ENCODE peak calls at places on chromosomes 4 and X, in five cellular contexts. Y is colonic mucosa, P is fibroblast of pulmonary artery, W is IMR-90, A is upper lobe of left lung. X is an unnamed sample.

GRCh38 chr4:101155368-101155767 is 192.0 kb downstream of the PPP3CA start:
- DNase-seq in Y (no peak), P (peak; percentile 40), W (peak; percentile 75), A (no peak), X (peak; percentile 40)

GRCh38 chrX:18558799-18559198 is 113.1 kb downstream of the RS1 start:
- DNase-seq in Y (no peak), P (no peak), W (no peak), A (no peak), X (no peak)

GRCh38 chrX:27085346-27085745 is 377.8 kb downstream of the PPP4R3C start:
- DNase-seq in Y (no peak), P (no peak), W (no peak), A (no peak), X (no peak)

GRCh38 chr4:79397951-79398350 is 10.1 kb downstream of the GK2 start:
- DNase-seq in Y (no peak), P (no peak), W (no peak), A (no peak), X (no peak)

GRCh38 chr4:68267433-68267944 is 22.0 kb upstream of the TMPRSS11B start:
- DNase-seq in Y (no peak), P (peak; percentile 67), W (peak; percentile 56), A (no peak), X (peak; percentile 1)

GRCh38 chr4:105707783-105708182 is 706 bp downstream of the INTS12 start:
- DNase-seq in Y (no peak), P (no peak), W (no peak), A (no peak), X (no peak)

GRCh38 chr4:115234405-115235093 is 121.1 kb upstream of the NDST4 start:
- DNase-seq in Y (no peak), P (no peak), W (no peak), A (no peak), X (no peak)

GRCh38 chr4:4227510-4228355 is 1.0 kb upstream of the OTOP1 start:
- DNase-seq in Y (no peak), P (no peak), W (no peak), A (no peak), X (no peak)

GRCh38 chrX:130060122-130061069 is 49.9 kb downstream of the ELF4 start:
- DNase-seq in Y (peak; percentile 86), P (peak; percentile 59), W (peak; percentile 37), A (peak; percentile 77), X (peak; percentile 53)

GRCh38 chr4:22427676-22428075 is 88.2 kb downstream of the ADGRA3 start:
- DNase-seq in Y (no peak), P (no peak), W (no peak), A (no peak), X (no peak)

GRCh38 chrX:118637997-118638396 is 89.4 kb upstream of the IL13RA1 start:
- DNase-seq in Y (no peak), P (peak; percentile 26), W (peak; percentile 3), A (no peak), X (no peak)

GRCh38 chr4:32775049-32775448 is 2054.9 kb downstream of the PCDH7 start:
- DNase-seq in Y (no peak), P (peak; percentile 48), W (no peak), A (no peak), X (no peak)

GRCh38 chrX:41148553-41148952 is 63.3 kb downstream of the USP9X start:
- DNase-seq in Y (no peak), P (peak; percentile 61), W (peak; percentile 84), A (no peak), X (peak; percentile 15)

GRCh38 chr4:17817027-17817426 is 6.2 kb downstream of the NCAPG start:
- DNase-seq in Y (no peak), P (peak; percentile 89), W (peak; percentile 78), A (no peak), X (peak; percentile 87)

GRCh38 chr4:137278431-137278830 is 253.9 kb downstream of the PCDH18 start:
- DNase-seq in Y (no peak), P (no peak), W (no peak), A (no peak), X (no peak)

GRCh38 chr4:56752985-56753384 is 68.5 kb downstream of the SPINK2 start:
- DNase-seq in Y (peak; percentile 62), P (no peak), W (no peak), A (no peak), X (no peak)

GRCh38 chr4:35934370-35934981 is 309.8 kb downstream of the ARAP2 start:
- DNase-seq in Y (no peak), P (peak; percentile 44), W (peak; percentile 1), A (no peak), X (peak; percentile 8)

GRCh38 chrX:38277136-38277535 is 50.2 kb downstream of the RPGR start:
- DNase-seq in Y (no peak), P (no peak), W (peak; percentile 4), A (no peak), X (no peak)

GRCh38 chrX:13778916-13779315 is 38.0 kb downstream of the GPM6B start:
- DNase-seq in Y (no peak), P (peak; percentile 37), W (peak; percentile 74), A (no peak), X (peak; percentile 42)

GRCh38 chr4:129282293-129282692 is 186.3 kb downstream of the C4orf33 start:
- DNase-seq in Y (no peak), P (no peak), W (no peak), A (no peak), X (no peak)

GRCh38 chrX:46649421-46650260 is 76.1 kb downstream of the CHST7 start:
- DNase-seq in Y (no peak), P (peak; percentile 52), W (peak; percentile 19), A (peak; percentile 60), X (peak; percentile 40)

GRCh38 chrX:29652484-29652883 is 562.9 kb upstream of the MAGEB2 start:
- DNase-seq in Y (no peak), P (peak; percentile 70), W (peak; percentile 82), A (no peak), X (peak; percentile 72)

GRCh38 chr4:71570492-71570891 is 213.4 kb downstream of the GC start:
- DNase-seq in Y (no peak), P (peak; percentile 65), W (peak; percentile 17), A (no peak), X (no peak)

GRCh38 chrX:120446503-120446902 is 22.6 kb downstream of the LAMP2 start:
- DNase-seq in Y (no peak), P (peak; percentile 73), W (peak; percentile 59), A (no peak), X (peak; percentile 65)

GRCh38 chr4:75530556-75531322 is 16.5 kb downstream of the THAP6 start:
- DNase-seq in Y (no peak), P (no peak), W (no peak), A (no peak), X (no peak)

GRCh38 chrX:2928127-2928582 is 984 bp downstream of the ARSD start:
- DNase-seq in Y (peak; percentile 69), P (no peak), W (peak; percentile 47), A (peak; percentile 65), X (no peak)

GRCh38 chr4:185933078-185933581 is 121.1 kb upstream of the SORBS2 start:
- DNase-seq in Y (no peak), P (peak; percentile 54), W (peak; percentile 10), A (no peak), X (peak; percentile 68)

GRCh38 chr4:1039493-1040343 is 28.3 kb downstream of the FGFRL1 start:
- DNase-seq in Y (no peak), P (peak; percentile 39), W (peak; percentile 32), A (no peak), X (peak; percentile 40)

GRCh38 chr4:171846232-171846631 is 33.0 kb downstream of the GALNTL6 start:
- DNase-seq in Y (peak; percentile 52), P (peak; percentile 51), W (no peak), A (peak; percentile 21), X (peak; percentile 60)

GRCh38 chr4:154720618-154721267 is 23.1 kb upstream of the LRAT start:
- DNase-seq in Y (no peak), P (no peak), W (no peak), A (no peak), X (no peak)

DNA sequence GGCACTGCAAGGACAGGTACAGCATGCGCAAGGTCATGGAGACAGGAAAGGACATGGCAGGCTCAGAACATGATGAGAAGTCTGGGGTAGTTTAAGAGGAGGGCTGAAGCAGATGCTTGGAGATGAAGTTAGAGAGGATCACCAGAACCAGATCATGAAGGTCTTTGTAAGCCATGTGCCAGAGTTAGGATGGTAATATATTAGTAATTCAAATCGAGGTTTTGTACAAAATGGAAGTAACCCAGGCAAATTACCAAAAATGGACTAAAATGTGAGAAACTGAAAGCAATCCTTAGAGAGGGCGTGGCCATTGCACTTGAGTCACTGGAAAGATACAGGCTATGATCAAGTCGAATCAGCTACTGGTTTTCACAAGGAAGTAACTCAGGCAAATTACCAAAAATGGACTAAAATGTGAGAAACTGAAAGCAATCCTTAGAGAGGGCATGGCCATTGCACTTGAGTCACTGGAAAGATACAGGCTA is 13.5 kb downstream of the RXFP1 start:
- DNase-seq in Y (no peak), P (peak; percentile 69), W (peak; percentile 80), A (no peak), X (peak; percentile 51)
- H3K4me3 ChIP-seq in Y (no peak overlapping the region), P (no peak overlapping the region), W (no peak overlapping the region), A (no peak overlapping the region), X (no peak overlapping the region)

GRCh38 chrX:49277520-49277799 is 7.9 kb downstream of the PPP1R3F start:
- DNase-seq in Y (no peak), P (no peak), W (no peak), A (no peak), X (no peak)

GRCh38 chrX:49276671-49277519 is 7.3 kb downstream of the PPP1R3F start:
- DNase-seq in Y (no peak), P (no peak), W (peak; percentile 41), A (peak; percentile 21), X (peak; percentile 16)

GRCh38 chrX:49282647-49283011 is 13.0 kb downstream of the PPP1R3F start:
- DNase-seq in Y (no peak), P (peak; percentile 40), W (peak; percentile 33), A (no peak), X (peak; percentile 22)

GRCh38 chrX:49276207-49276606 is 6.6 kb downstream of the PPP1R3F start:
- DNase-seq in Y (no peak), P (no peak), W (no peak), A (no peak), X (no peak)

GRCh38 chrX:49278081-49278480 is 8.5 kb downstream of the PPP1R3F start:
- DNase-seq in Y (no peak), P (no peak), W (no peak), A (no peak), X (no peak)
- TF ChIP-seq CTCF in Y (no peak), P (no peak), W (no peak), A (no peak), X (no peak)

DNA sequence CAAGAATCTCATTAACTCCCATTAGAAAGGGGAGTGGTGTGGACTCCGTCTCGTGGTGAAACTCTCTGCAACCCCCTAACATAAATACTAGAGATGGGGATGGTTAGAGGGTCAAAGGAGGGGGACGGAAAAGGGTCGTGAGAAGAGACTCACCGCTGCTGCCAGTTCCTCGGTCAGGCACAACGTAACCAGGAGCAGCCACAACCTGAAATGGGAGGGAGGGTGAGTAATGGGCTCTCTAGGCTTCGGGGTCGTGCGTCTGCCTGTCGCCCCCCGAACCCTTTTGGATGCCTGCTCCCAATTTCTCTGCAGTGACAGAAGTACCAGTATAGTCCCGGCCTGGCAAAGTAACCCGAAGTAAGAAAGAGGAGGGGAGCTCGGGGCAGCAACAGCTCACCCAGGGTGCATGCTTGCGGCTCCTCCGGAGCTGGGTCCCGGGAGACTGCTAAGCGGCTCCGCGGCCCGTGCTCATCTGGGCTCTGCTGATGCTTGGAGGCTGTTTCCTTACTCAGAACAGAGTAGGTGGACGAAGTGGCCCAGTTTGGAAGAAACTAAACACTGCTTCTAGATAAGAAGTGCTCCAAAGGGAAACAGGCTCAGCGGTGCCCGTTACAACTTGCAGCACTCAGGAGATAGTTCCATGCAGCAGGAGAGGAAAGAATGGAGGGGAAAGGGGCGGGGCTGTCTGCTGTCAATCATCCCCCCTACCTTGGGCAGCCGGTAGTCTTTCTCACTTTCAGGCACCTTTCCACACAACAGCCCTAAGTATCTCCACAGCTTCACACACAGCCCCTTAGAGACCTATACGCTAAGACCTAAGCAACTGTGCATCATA is at the start of gene COL4A6:
- DNase-seq in Y (no peak), P (no peak), W (no peak), A (peak; percentile 25), X (no peak)
- H3K4me3 ChIP-seq in Y (no peak within 1 kb of the TSS), P (peak within 1 kb of the TSS; percentile 61), W (peak within 1 kb of the TSS; percentile 89), A (peak within 1 kb of the TSS; percentile 51), X (no peak within 1 kb of the TSS)

GRCh38 chr4:5378002-5378401 is 326.7 kb downstream of the STK32B start:
- DNase-seq in Y (no peak), P (no peak), W (peak; percentile 15), A (no peak), X (peak; percentile 54)
- TF ChIP-seq CTCF in Y (no peak), P (no peak), W (peak; percentile 31), A (no peak), X (peak; percentile 62)